ENCODE peak calls at places on chromosomes 2 and 18, in eight cellular contexts. One of them, this sample, is unnamed.

GRCh38 chr2:237904806-237905599 is 45.6 kb downstream of the RAMP1 start:
- DNase-seq in SK-MEL-5: peak
- DNase-seq in H54: no peak
- DNase-seq in stimulated activated CD8-positive, alpha-beta memory T cell treated with anti-CD3 and anti-CD28 coated beads, Interleukin-7, amount 100 ng/mL, for 1 hour: no peak
- DNase-seq in glutamatergic neuron: no peak
- DNase-seq in caudate nucleus: no peak
- DNase-seq in iPS DF 6.9: no peak
- DNase-seq in posterior cingulate gyrus: no peak
- DNase-seq in this sample: no peak

GRCh38 chr2:28333606-28334526 is 58.8 kb upstream of the FOSL2 start:
- DNase-seq in posterior cingulate gyrus: no peak
- DNase-seq in SK-MEL-5: peak
- DNase-seq in glutamatergic neuron: no peak
- DNase-seq in iPS DF 6.9: no peak
- DNase-seq in stimulated activated CD8-positive, alpha-beta memory T cell treated with anti-CD3 and anti-CD28 coated beads, Interleukin-7, amount 100 ng/mL, for 1 hour: no peak
- DNase-seq in caudate nucleus: no peak
- DNase-seq in H54: no peak
- DNase-seq in this sample: no peak

GRCh38 chr18:29250843-29251242 is 1073.9 kb upstream of the CDH2 start:
- DNase-seq in glutamatergic neuron: no peak
- DNase-seq in posterior cingulate gyrus: no peak
- DNase-seq in caudate nucleus: no peak
- DNase-seq in H54: no peak
- DNase-seq in iPS DF 6.9: no peak
- DNase-seq in SK-MEL-5: no peak
- DNase-seq in stimulated activated CD8-positive, alpha-beta memory T cell treated with anti-CD3 and anti-CD28 coated beads, Interleukin-7, amount 100 ng/mL, for 1 hour: no peak
- DNase-seq in this sample: no peak

GRCh38 chr18:46677609-46678470 is 20.8 kb upstream of the LOXHD1 start:
- DNase-seq in SK-MEL-5: peak
- DNase-seq in stimulated activated CD8-positive, alpha-beta memory T cell treated with anti-CD3 and anti-CD28 coated beads, Interleukin-7, amount 100 ng/mL, for 1 hour: no peak
- DNase-seq in glutamatergic neuron: no peak
- DNase-seq in H54: peak
- DNase-seq in posterior cingulate gyrus: no peak
- DNase-seq in caudate nucleus: no peak
- DNase-seq in iPS DF 6.9: no peak
- DNase-seq in this sample: peak

GRCh38 chr2:159211447-159212396 is 74.8 kb downstream of the WDSUB1 start:
- DNase-seq in caudate nucleus: no peak
- DNase-seq in posterior cingulate gyrus: no peak
- DNase-seq in glutamatergic neuron: no peak
- DNase-seq in H54: no peak
- DNase-seq in iPS DF 6.9: peak
- DNase-seq in SK-MEL-5: no peak
- DNase-seq in stimulated activated CD8-positive, alpha-beta memory T cell treated with anti-CD3 and anti-CD28 coated beads, Interleukin-7, amount 100 ng/mL, for 1 hour: no peak
- DNase-seq in this sample: no peak

GRCh38 chr18:32934201-32934600 is 161.4 kb upstream of the KLHL14 start:
- DNase-seq in SK-MEL-5: peak
- DNase-seq in posterior cingulate gyrus: no peak
- DNase-seq in caudate nucleus: no peak
- DNase-seq in glutamatergic neuron: no peak
- DNase-seq in H54: no peak
- DNase-seq in iPS DF 6.9: no peak
- DNase-seq in stimulated activated CD8-positive, alpha-beta memory T cell treated with anti-CD3 and anti-CD28 coated beads, Interleukin-7, amount 100 ng/mL, for 1 hour: no peak
- DNase-seq in this sample: no peak

GRCh38 chr2:85744055-85744454 is 9.7 kb upstream of the ATOH8 start:
- DNase-seq in glutamatergic neuron: no peak
- DNase-seq in caudate nucleus: no peak
- DNase-seq in H54: no peak
- DNase-seq in SK-MEL-5: no peak
- DNase-seq in stimulated activated CD8-positive, alpha-beta memory T cell treated with anti-CD3 and anti-CD28 coated beads, Interleukin-7, amount 100 ng/mL, for 1 hour: no peak
- DNase-seq in iPS DF 6.9: no peak
- DNase-seq in posterior cingulate gyrus: no peak
- DNase-seq in this sample: no peak

GRCh38 chr2:102637358-102637757 is 18.0 kb downstream of the SLC9A2 start:
- DNase-seq in glutamatergic neuron: no peak
- DNase-seq in posterior cingulate gyrus: no peak
- DNase-seq in H54: no peak
- DNase-seq in SK-MEL-5: no peak
- DNase-seq in iPS DF 6.9: no peak
- DNase-seq in caudate nucleus: no peak
- DNase-seq in stimulated activated CD8-positive, alpha-beta memory T cell treated with anti-CD3 and anti-CD28 coated beads, Interleukin-7, amount 100 ng/mL, for 1 hour: no peak
- DNase-seq in this sample: no peak

GRCh38 chr18:44458777-44459176 is 221.9 kb upstream of the SETBP1 start:
- DNase-seq in stimulated activated CD8-positive, alpha-beta memory T cell treated with anti-CD3 and anti-CD28 coated beads, Interleukin-7, amount 100 ng/mL, for 1 hour: no peak
- DNase-seq in iPS DF 6.9: no peak
- DNase-seq in posterior cingulate gyrus: no peak
- DNase-seq in caudate nucleus: no peak
- DNase-seq in SK-MEL-5: no peak
- DNase-seq in H54: no peak
- DNase-seq in glutamatergic neuron: no peak
- DNase-seq in this sample: no peak

GRCh38 chr18:8081267-8081666 is 514.2 kb downstream of the PTPRM start:
- DNase-seq in stimulated activated CD8-positive, alpha-beta memory T cell treated with anti-CD3 and anti-CD28 coated beads, Interleukin-7, amount 100 ng/mL, for 1 hour: no peak
- DNase-seq in glutamatergic neuron: no peak
- DNase-seq in iPS DF 6.9: no peak
- DNase-seq in posterior cingulate gyrus: no peak
- DNase-seq in SK-MEL-5: no peak
- DNase-seq in H54: no peak
- DNase-seq in caudate nucleus: no peak
- DNase-seq in this sample: no peak

GRCh38 chr18:69980509-69980908 is 32.8 kb upstream of the CD226 start:
- DNase-seq in caudate nucleus: no peak
- DNase-seq in SK-MEL-5: no peak
- DNase-seq in iPS DF 6.9: no peak
- DNase-seq in posterior cingulate gyrus: no peak
- DNase-seq in H54: no peak
- DNase-seq in glutamatergic neuron: no peak
- DNase-seq in stimulated activated CD8-positive, alpha-beta memory T cell treated with anti-CD3 and anti-CD28 coated beads, Interleukin-7, amount 100 ng/mL, for 1 hour: no peak
- DNase-seq in this sample: no peak

GRCh38 chr2:74414913-74415761 is 6.3 kb downstream of the C2orf81 start:
- DNase-seq in caudate nucleus: no peak
- DNase-seq in iPS DF 6.9: no peak
- DNase-seq in SK-MEL-5: no peak
- DNase-seq in H54: no peak
- DNase-seq in glutamatergic neuron: peak
- DNase-seq in posterior cingulate gyrus: peak
- DNase-seq in stimulated activated CD8-positive, alpha-beta memory T cell treated with anti-CD3 and anti-CD28 coated beads, Interleukin-7, amount 100 ng/mL, for 1 hour: no peak
- DNase-seq in this sample: peak

GRCh38 chr2:222613715-222614331 is 42.1 kb downstream of the FARSB start:
- DNase-seq in H54: peak
- DNase-seq in caudate nucleus: no peak
- DNase-seq in posterior cingulate gyrus: peak
- DNase-seq in iPS DF 6.9: peak
- DNase-seq in SK-MEL-5: peak
- DNase-seq in stimulated activated CD8-positive, alpha-beta memory T cell treated with anti-CD3 and anti-CD28 coated beads, Interleukin-7, amount 100 ng/mL, for 1 hour: no peak
- DNase-seq in glutamatergic neuron: no peak
- DNase-seq in this sample: peak

GRCh38 chr2:181197140-181197760 is 216.8 kb downstream of the UBE2E3 start:
- DNase-seq in H54: no peak
- DNase-seq in glutamatergic neuron: no peak
- DNase-seq in iPS DF 6.9: no peak
- DNase-seq in SK-MEL-5: no peak
- DNase-seq in stimulated activated CD8-positive, alpha-beta memory T cell treated with anti-CD3 and anti-CD28 coated beads, Interleukin-7, amount 100 ng/mL, for 1 hour: no peak
- DNase-seq in caudate nucleus: no peak
- DNase-seq in posterior cingulate gyrus: no peak
- DNase-seq in this sample: no peak

GRCh38 chr2:217357886-217358620 is 498.2 kb upstream of the TNP1 start:
- DNase-seq in stimulated activated CD8-positive, alpha-beta memory T cell treated with anti-CD3 and anti-CD28 coated beads, Interleukin-7, amount 100 ng/mL, for 1 hour: no peak
- DNase-seq in posterior cingulate gyrus: no peak
- DNase-seq in caudate nucleus: no peak
- DNase-seq in glutamatergic neuron: no peak
- DNase-seq in SK-MEL-5: no peak
- DNase-seq in iPS DF 6.9: no peak
- DNase-seq in H54: no peak
- DNase-seq in this sample: no peak

GRCh38 chr2:181454990-181455520 is 2.1 kb upstream of the ITGA4 start:
- DNase-seq in caudate nucleus: no peak
- DNase-seq in posterior cingulate gyrus: no peak
- DNase-seq in SK-MEL-5: no peak
- DNase-seq in H54: no peak
- DNase-seq in iPS DF 6.9: no peak
- DNase-seq in glutamatergic neuron: no peak
- DNase-seq in stimulated activated CD8-positive, alpha-beta memory T cell treated with anti-CD3 and anti-CD28 coated beads, Interleukin-7, amount 100 ng/mL, for 1 hour: no peak
- DNase-seq in this sample: no peak

GRCh38 chr2:233700028-233700635 is 7.4 kb downstream of the UGT1A6 start:
- DNase-seq in caudate nucleus: no peak
- DNase-seq in SK-MEL-5: no peak
- DNase-seq in stimulated activated CD8-positive, alpha-beta memory T cell treated with anti-CD3 and anti-CD28 coated beads, Interleukin-7, amount 100 ng/mL, for 1 hour: no peak
- DNase-seq in posterior cingulate gyrus: no peak
- DNase-seq in glutamatergic neuron: no peak
- DNase-seq in H54: no peak
- DNase-seq in iPS DF 6.9: no peak
- DNase-seq in this sample: peak

GRCh38 chr2:231425291-231425810 is 29.8 kb downstream of the B3GNT7 start:
- DNase-seq in iPS DF 6.9: no peak
- DNase-seq in SK-MEL-5: no peak
- DNase-seq in caudate nucleus: no peak
- DNase-seq in stimulated activated CD8-positive, alpha-beta memory T cell treated with anti-CD3 and anti-CD28 coated beads, Interleukin-7, amount 100 ng/mL, for 1 hour: no peak
- DNase-seq in H54: no peak
- DNase-seq in posterior cingulate gyrus: no peak
- DNase-seq in glutamatergic neuron: no peak
- DNase-seq in this sample: no peak

GRCh38 chr2:149330127-149331022 is at the start of gene LYPD6:
- DNase-seq in iPS DF 6.9: no peak
- DNase-seq in SK-MEL-5: peak
- DNase-seq in stimulated activated CD8-positive, alpha-beta memory T cell treated with anti-CD3 and anti-CD28 coated beads, Interleukin-7, amount 100 ng/mL, for 1 hour: no peak
- DNase-seq in glutamatergic neuron: peak
- DNase-seq in H54: peak
- DNase-seq in posterior cingulate gyrus: peak
- DNase-seq in caudate nucleus: no peak
- DNase-seq in this sample: peak

GRCh38 chr2:158745067-158745865 is 49.9 kb upstream of the DAPL1 start:
- DNase-seq in stimulated activated CD8-positive, alpha-beta memory T cell treated with anti-CD3 and anti-CD28 coated beads, Interleukin-7, amount 100 ng/mL, for 1 hour: no peak
- DNase-seq in H54: no peak
- DNase-seq in glutamatergic neuron: peak
- DNase-seq in SK-MEL-5: peak
- DNase-seq in posterior cingulate gyrus: peak
- DNase-seq in iPS DF 6.9: peak
- DNase-seq in caudate nucleus: peak
- DNase-seq in this sample: peak

GRCh38 chr2:42569116-42569711 is 782 bp downstream of the MTA3 start:
- DNase-seq in stimulated activated CD8-positive, alpha-beta memory T cell treated with anti-CD3 and anti-CD28 coated beads, Interleukin-7, amount 100 ng/mL, for 1 hour: no peak
- DNase-seq in caudate nucleus: no peak
- DNase-seq in glutamatergic neuron: no peak
- DNase-seq in posterior cingulate gyrus: peak
- DNase-seq in H54: peak
- DNase-seq in SK-MEL-5: peak
- DNase-seq in iPS DF 6.9: no peak
- DNase-seq in this sample: peak

GRCh38 chr2:36547906-36548305 is 50.1 kb downstream of the FEZ2 start:
- DNase-seq in posterior cingulate gyrus: no peak
- DNase-seq in glutamatergic neuron: no peak
- DNase-seq in H54: no peak
- DNase-seq in stimulated activated CD8-positive, alpha-beta memory T cell treated with anti-CD3 and anti-CD28 coated beads, Interleukin-7, amount 100 ng/mL, for 1 hour: no peak
- DNase-seq in caudate nucleus: no peak
- DNase-seq in iPS DF 6.9: no peak
- DNase-seq in SK-MEL-5: no peak
- DNase-seq in this sample: no peak

GRCh38 chr2:152432206-152432653 is 97.3 kb downstream of the FMNL2 start:
- DNase-seq in glutamatergic neuron: peak
- DNase-seq in posterior cingulate gyrus: no peak
- DNase-seq in iPS DF 6.9: no peak
- DNase-seq in H54: no peak
- DNase-seq in caudate nucleus: no peak
- DNase-seq in stimulated activated CD8-positive, alpha-beta memory T cell treated with anti-CD3 and anti-CD28 coated beads, Interleukin-7, amount 100 ng/mL, for 1 hour: no peak
- DNase-seq in SK-MEL-5: peak
- DNase-seq in this sample: no peak